ENCODE peak calls at places on chromosome 18, in four cellular contexts. One of them, this sample, is unnamed.

GRCh38 chr18:21389283-21389682 is 147.3 kb downstream of the GREB1L start:
- DNase-seq in A549: no peak
- DNase-seq in endodermal cell: no peak
- DNase-seq in GM19239: no peak
- DNase-seq in this sample: no peak

GRCh38 chr18:56076735-56077134 is 488.7 kb upstream of the TCF4 start:
- DNase-seq in GM19239: no peak
- DNase-seq in A549: no peak
- DNase-seq in endodermal cell: no peak
- DNase-seq in this sample: no peak

GRCh38 chr18:70181015-70181414 is 24.5 kb downstream of the RTTN start:
- DNase-seq in GM19239: no peak
- DNase-seq in endodermal cell: no peak
- DNase-seq in A549: peak; percentile 84
- DNase-seq in this sample: no peak

GRCh38 chr18:10482985-10483949 is 28.8 kb downstream of the APCDD1 start:
- DNase-seq in A549: no peak
- DNase-seq in endodermal cell: no peak
- DNase-seq in GM19239: peak; percentile 41
- DNase-seq in this sample: no peak

GRCh38 chr18:75223687-75224347 is 13.2 kb downstream of the TSHZ1 start:
- DNase-seq in A549: no peak
- DNase-seq in GM19239: no peak
- DNase-seq in endodermal cell: no peak
- DNase-seq in this sample: no peak

GRCh38 chr18:46412831-46413371 is 244.1 kb downstream of the LOXHD1 start:
- DNase-seq in A549: no peak
- DNase-seq in endodermal cell: no peak
- DNase-seq in GM19239: no peak
- DNase-seq in this sample: no peak

GRCh38 chr18:44725300-44726096 is 44.8 kb downstream of the SETBP1 start:
- DNase-seq in endodermal cell: no peak
- DNase-seq in GM19239: peak; percentile 20
- DNase-seq in A549: no peak
- DNase-seq in this sample: peak; percentile 61

GRCh38 chr18:58087928-58088722 is 44.1 kb downstream of the NEDD4L start:
- DNase-seq in A549: no peak
- DNase-seq in GM19239: no peak
- DNase-seq in endodermal cell: peak; percentile 65
- DNase-seq in this sample: no peak

GRCh38 chr18:11163668-11164067 is 14.3 kb upstream of the PIEZO2 start:
- DNase-seq in endodermal cell: peak; percentile 79
- DNase-seq in GM19239: no peak
- DNase-seq in A549: peak; percentile 36
- DNase-seq in this sample: no peak

GRCh38 chr18:78293940-78294401 is 685.6 kb upstream of the SALL3 start:
- DNase-seq in A549: no peak
- DNase-seq in endodermal cell: peak; percentile 59
- DNase-seq in GM19239: no peak
- DNase-seq in this sample: no peak

GRCh38 chr18:12256946-12257345 is 2.8 kb downstream of the CIDEA start:
- DNase-seq in endodermal cell: no peak
- DNase-seq in A549: no peak
- DNase-seq in GM19239: no peak
- DNase-seq in this sample: no peak

GRCh38 chr18:37987901-37988300 is 422.3 kb upstream of the CELF4 start:
- DNase-seq in GM19239: no peak
- DNase-seq in endodermal cell: no peak
- DNase-seq in A549: no peak
- DNase-seq in this sample: no peak

GRCh38 chr18:55097406-55098170 is 138.3 kb upstream of the CCDC68 start:
- DNase-seq in GM19239: no peak
- DNase-seq in endodermal cell: no peak
- DNase-seq in A549: peak; percentile 21
- DNase-seq in this sample: no peak

GRCh38 chr18:74806700-74807416 is 209.2 kb downstream of the ZNF407 start:
- DNase-seq in A549: peak; percentile 47
- DNase-seq in endodermal cell: no peak
- DNase-seq in GM19239: peak; percentile 36
- DNase-seq in this sample: no peak

GRCh38 chr18:70643812-70644211 is 355.0 kb downstream of the SOCS6 start:
- DNase-seq in GM19239: no peak
- DNase-seq in A549: no peak
- DNase-seq in endodermal cell: no peak
- DNase-seq in this sample: no peak

This sample was measured in left cardiac atrium.